ENCODE peak calls at places on chromosomes 2 and 18, in four cellular contexts. W is HepG2, Y is HEK293T, F is K562. D is an unnamed sample.
A peak's percentile ranks its signal among the peaks of the same experiment; 100 is the strongest.

GRCh38 chr2:207683879-207684627 is 27.4 kb upstream of the CCNYL1 start:
- DNase-seq in W (peak; percentile 84), Y (peak; percentile 35), F (no peak), D (no peak)

GRCh38 chr2:5696351-5696740 is 4.2 kb downstream of the SOX11 start:
- DNase-seq in W (no peak), Y (no peak), F (no peak), D (peak; percentile 29)

GRCh38 chr2:235433860-235434259 is 60.0 kb upstream of the AGAP1 start:
- DNase-seq in W (peak; percentile 10), Y (no peak), F (no peak), D (no peak)

GRCh38 chr2:10048501-10049171 is 5.3 kb downstream of the KLF11 start:
- DNase-seq in W (no peak), Y (peak; percentile 45), F (no peak), D (no peak)

GRCh38 chr2:97348841-97349240 is 235.9 kb downstream of the ANKRD36 start:
- DNase-seq in W (no peak), Y (no peak), F (no peak), D (no peak)

GRCh38 chr2:69917854-69918253 is 2.9 kb downstream of the MXD1 start:
- DNase-seq in W (no peak), Y (no peak), F (no peak), D (no peak)

GRCh38 chr2:11750422-11750821 is 4.0 kb downstream of the LPIN1 start:
- DNase-seq in W (no peak), Y (no peak), F (no peak), D (no peak)

GRCh38 chr2:63023444-63023843 is 27.2 kb upstream of the OTX1 start:
- DNase-seq in W (peak; percentile 60), Y (peak; percentile 33), F (peak; percentile 40), D (peak; percentile 35)

GRCh38 chr2:241746084-241746483 is 11.7 kb downstream of the D2HGDH start:
- DNase-seq in W (no peak), Y (no peak), F (no peak), D (no peak)

GRCh38 chr18:28995319-28995718 is 818.4 kb upstream of the CDH2 start:
- DNase-seq in W (no peak), Y (no peak), F (no peak), D (no peak)

GRCh38 chr2:85911836-85912692 is 23.3 kb upstream of the ST3GAL5 start:
- DNase-seq in W (no peak), Y (no peak), F (no peak), D (no peak)

GRCh38 chr2:129812071-129812470 is 167.4 kb upstream of the RAB6C start:
- DNase-seq in W (peak; percentile 20), Y (no peak), F (no peak), D (no peak)

GRCh38 chr18:11309172-11309571 is 159.8 kb upstream of the PIEZO2 start:
- DNase-seq in W (peak; percentile 38), Y (no peak), F (no peak), D (no peak)

GRCh38 chr18:36124841-36125240 is 4.3 kb downstream of the SLC39A6 start:
- DNase-seq in W (no peak), Y (no peak), F (no peak), D (no peak)

GRCh38 chr2:109031481-109032228 is 42.6 kb upstream of the EDAR start:
- DNase-seq in W (peak; percentile 21), Y (peak; percentile 60), F (peak; percentile 52), D (peak; percentile 52)

GRCh38 chr18:11741505-11742145 is 52.6 kb downstream of the GNAL start:
- DNase-seq in W (peak; percentile 11), Y (peak; percentile 34), F (peak; percentile 63), D (no peak)

GRCh38 chr2:26558271-26559043 is 80.5 kb upstream of the OTOF start:
- DNase-seq in W (no peak), Y (no peak), F (no peak), D (no peak)

GRCh38 chr2:26559044-26559405 is 81.1 kb upstream of the OTOF start:
- DNase-seq in W (no peak), Y (no peak), F (no peak), D (no peak)

GRCh38 chr2:26561376-26561775 is 79.8 kb downstream of the CIB4 start:
- DNase-seq in W (no peak), Y (no peak), F (no peak), D (no peak)

GRCh38 chr2:26560892-26561291 is 80.3 kb downstream of the CIB4 start:
- DNase-seq in W (no peak), Y (no peak), F (no peak), D (no peak)

DNA sequence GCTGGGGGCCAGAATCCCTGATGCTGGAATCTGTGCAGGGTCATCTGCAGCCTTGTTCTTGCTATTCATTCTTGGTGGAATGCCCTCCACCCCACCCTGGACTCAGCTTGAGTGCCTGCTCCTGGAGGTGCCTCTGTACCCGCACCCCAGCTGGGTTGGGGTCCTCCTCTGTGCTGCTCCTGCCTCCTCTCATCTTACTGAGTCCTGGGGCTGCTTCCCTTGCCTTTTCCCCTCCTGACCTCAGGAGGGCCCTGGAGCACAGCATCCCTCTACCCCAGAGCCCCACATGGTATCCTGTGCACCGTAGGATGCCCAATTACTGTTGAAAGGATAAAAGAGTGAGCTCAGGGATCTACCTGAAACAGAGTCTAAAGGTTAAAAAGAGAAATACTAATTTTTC is 81.6 kb downstream of the CIB4 start:
- DNase-seq in W (no peak), Y (no peak), F (no peak), D (peak; percentile 44)
- TF ChIP-seq ELF4 in W (no peak), Y (no peak), F (no peak), D (no peak)

GRCh38 chr2:230680463-230681195 is 32.0 kb upstream of the CAB39 start:
- DNase-seq in W (no peak), Y (no peak), F (no peak), D (no peak)
- TF ChIP-seq ELF4 in W (no peak), Y (no peak), F (no peak), D (no peak)

GRCh38 chr18:58996131-58996632 is 131.5 kb downstream of the ZNF532 start:
- DNase-seq in W (no peak), Y (no peak), F (no peak), D (no peak)
- TF ChIP-seq ELF4 in W (no peak), Y (no peak), F (no peak), D (no peak)

GRCh38 chr2:38115216-38116012 is 39.5 kb upstream of the CYP1B1 start:
- DNase-seq in W (peak; percentile 75), Y (peak; percentile 82), F (peak; percentile 80), D (peak; percentile 95)
- TF ChIP-seq ELF4 in W (no peak), Y (no peak), F (no peak), D (no peak)

GRCh38 chr2:26700078-26700477 is 7.6 kb downstream of the KCNK3 start:
- DNase-seq in W (no peak), Y (no peak), F (no peak), D (no peak)
- TF ChIP-seq ELF4 in W (no peak), Y (no peak), F (no peak), D (no peak)